ENCODE peak calls at places on chromosomes 3 and 15, in four cellular contexts. V is SK-N-SH, W is K562, U is H1. X is an unnamed sample.

GRCh38 chr15:70627734-70628541 is 135.4 kb downstream of the UACA start:
- DNase-seq in V (peak; percentile 59), W (no peak), U (no peak), X (peak; percentile 28)

GRCh38 chr3:113844622-113845222 is 6.1 kb downstream of the GRAMD1C start:
- DNase-seq in U (no peak), V (peak; percentile 47), W (peak; percentile 15), X (no peak)

GRCh38 chr15:68421798-68422402 is 10.1 kb downstream of the ITGA11 start:
- DNase-seq in V (no peak), U (no peak), W (no peak), X (no peak)

GRCh38 chr15:66477011-66477410 is 20.6 kb downstream of the SNAPC5 start:
- DNase-seq in W (no peak), U (no peak), V (no peak), X (no peak)

GRCh38 chr3:52684184-52684583 is 1.5 kb downstream of the PBRM1 start:
- DNase-seq in W (no peak), U (no peak), V (no peak), X (no peak)

GRCh38 chr3:188191460-188191859 is 37.5 kb downstream of the LPP start:
- DNase-seq in U (no peak), V (no peak), W (no peak), X (no peak)

GRCh38 chr3:134330895-134331810 is 43.1 kb downstream of the AMOTL2 start:
- DNase-seq in U (no peak), V (no peak), W (no peak), X (peak; percentile 35)

GRCh38 chr15:35603298-35603697 is 57.3 kb upstream of the DPH6 start:
- DNase-seq in V (no peak), W (no peak), U (no peak), X (no peak)

GRCh38 chr15:70902105-70902504 is 9.5 kb downstream of the LRRC49 start:
- DNase-seq in U (no peak), W (no peak), V (no peak), X (no peak)

GRCh38 chr15:80141916-80142598 is 10.7 kb upstream of the FAH start:
- DNase-seq in W (no peak), V (no peak), U (no peak), X (no peak)

GRCh38 chr15:64683378-64683777 is 92.0 kb downstream of the RBPMS2 start:
- DNase-seq in U (no peak), V (no peak), W (no peak), X (no peak)

GRCh38 chr15:93997071-93997658 is 234.2 kb upstream of the MCTP2 start:
- DNase-seq in W (peak; percentile 7), V (peak; percentile 41), U (no peak), X (no peak)

GRCh38 chr15:30859091-30859874 is 44.4 kb upstream of the FAN1 start:
- DNase-seq in V (peak; percentile 47), W (peak; percentile 16), U (no peak), X (no peak)

GRCh38 chr15:65060641-65061397 is 7.0 kb downstream of the RASL12 start:
- DNase-seq in W (no peak), V (no peak), U (no peak), X (no peak)

GRCh38 chr3:183540501-183541234 is 14.8 kb downstream of the KLHL6 start:
- DNase-seq in U (no peak), V (no peak), W (no peak), X (no peak)

GRCh38 chr15:74433592-74434259 is at the start of gene SEMA7A:
- DNase-seq in W (peak; percentile 97), U (peak; percentile 58), V (peak; percentile 96), X (peak; percentile 81)

GRCh38 chr3:70854108-70854507 is 541.7 kb upstream of the MDFIC2 start:
- DNase-seq in W (no peak), U (no peak), V (no peak), X (no peak)

GRCh38 chr3:70853161-70853560 is 540.7 kb upstream of the MDFIC2 start:
- DNase-seq in W (no peak), V (no peak), U (no peak), X (no peak)

GRCh38 chr3:70855139-70855538 is 542.7 kb upstream of the MDFIC2 start:
- DNase-seq in U (no peak), W (no peak), V (no peak), X (no peak)

GRCh38 chr3:70857926-70858325 is 545.5 kb upstream of the MDFIC2 start:
- DNase-seq in W (no peak), U (no peak), V (no peak), X (no peak)

GRCh38 chr3:70856414-70857162 is 544.1 kb upstream of the MDFIC2 start:
- DNase-seq in W (no peak), V (no peak), U (no peak), X (no peak)
- TF ChIP-seq TEAD4 in W (no peak), V (peak; percentile 65), U (no peak), X (no peak)

GRCh38 chr3:4696266-4696665 is 203.1 kb downstream of the ITPR1 start:
- DNase-seq in U (no peak), W (no peak), V (no peak), X (no peak)

GRCh38 chr3:4698125-4698821 is 205.1 kb downstream of the ITPR1 start:
- DNase-seq in V (no peak), W (no peak), U (no peak), X (no peak)

GRCh38 chr3:4693620-4694019 is 200.5 kb downstream of the ITPR1 start:
- DNase-seq in W (no peak), V (no peak), U (no peak), X (no peak)

GRCh38 chr3:4690277-4690676 is 197.1 kb downstream of the ITPR1 start:
- DNase-seq in W (no peak), U (no peak), V (no peak), X (no peak)

GRCh38 chr3:4695846-4696245 is 202.7 kb downstream of the ITPR1 start:
- DNase-seq in W (no peak), V (no peak), U (no peak), X (no peak)
- TF ChIP-seq CTCF in W (no peak), V (no peak), U (no peak), X (no peak)

DNA sequence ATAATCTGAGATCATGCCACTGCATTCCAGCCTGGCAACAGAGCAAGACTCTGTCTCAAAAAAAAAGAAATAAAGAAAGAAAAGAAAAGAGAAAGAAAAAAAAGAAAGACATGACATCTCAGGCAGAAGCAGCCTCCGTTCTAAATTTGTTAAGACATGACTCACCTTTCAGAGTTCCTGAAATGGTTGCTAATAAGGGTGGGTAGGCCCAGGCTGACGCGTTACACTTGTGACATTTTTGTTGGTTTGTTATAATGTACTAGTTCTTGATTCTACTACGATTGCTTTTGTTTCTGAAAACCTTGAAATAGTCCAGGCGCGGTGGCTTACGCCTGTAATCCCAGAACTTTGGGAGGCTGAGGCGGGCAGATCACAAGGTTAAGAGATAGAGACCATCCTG is 21.0 kb downstream of the SLC25A20 start:
- DNase-seq in U (no peak), V (no peak), W (no peak), X (no peak)
- TF ChIP-seq TEAD4 in U (no peak), V (no peak), W (no peak), X (no peak)

GRCh38 chr3:143895805-143896204 is 47.5 kb upstream of the SLC9A9 start:
- DNase-seq in W (no peak), V (no peak), U (no peak), X (no peak)
- TF ChIP-seq CTCF in W (peak; percentile 18), V (peak; percentile 44), U (no peak), X (no peak)

GRCh38 chr15:33292718-33293307 is 18.0 kb upstream of the RYR3 start:
- DNase-seq in W (peak; percentile 51), V (peak; percentile 67), U (no peak), X (peak; percentile 74)
- TF ChIP-seq TEAD4 in W (no peak), V (no peak), U (no peak), X (no peak)

DNA sequence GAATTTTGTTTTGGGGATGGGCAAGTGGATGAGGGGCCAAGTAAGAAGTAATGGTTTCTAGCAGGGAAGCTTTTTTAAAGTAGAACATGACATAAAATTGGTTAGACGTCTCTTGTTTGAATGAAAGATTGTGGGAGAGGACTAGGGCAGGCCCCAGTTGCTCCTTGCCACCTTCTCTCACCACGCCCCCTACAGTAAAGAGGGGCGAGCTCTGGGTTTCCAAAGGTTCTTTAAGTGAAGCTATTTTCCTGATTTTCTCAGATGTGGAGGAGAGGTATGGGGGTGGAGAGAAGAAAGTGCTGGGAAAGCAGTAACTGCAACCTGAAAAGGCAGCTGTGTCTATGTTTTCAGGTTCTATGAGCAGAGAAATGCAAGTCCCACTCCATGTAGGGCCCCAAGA is 32.6 kb upstream of the SKIL start:
- DNase-seq in U (no peak), V (no peak), W (no peak), X (no peak)
- TF ChIP-seq CTCF in U (peak; percentile 3), V (no peak), W (no peak), X (no peak)

GRCh38 chr15:92833493-92834271 is 66.4 kb upstream of the CHD2 start:
- DNase-seq in V (no peak), W (no peak), U (no peak), X (no peak)

GRCh38 chr15:92832992-92833438 is 67.1 kb upstream of the CHD2 start:
- DNase-seq in V (no peak), U (no peak), W (no peak), X (no peak)

GRCh38 chr15:92831459-92832229 is 68.5 kb upstream of the CHD2 start:
- DNase-seq in U (peak; percentile 90), W (peak; percentile 89), V (peak; percentile 85), X (peak; percentile 92)

DNA sequence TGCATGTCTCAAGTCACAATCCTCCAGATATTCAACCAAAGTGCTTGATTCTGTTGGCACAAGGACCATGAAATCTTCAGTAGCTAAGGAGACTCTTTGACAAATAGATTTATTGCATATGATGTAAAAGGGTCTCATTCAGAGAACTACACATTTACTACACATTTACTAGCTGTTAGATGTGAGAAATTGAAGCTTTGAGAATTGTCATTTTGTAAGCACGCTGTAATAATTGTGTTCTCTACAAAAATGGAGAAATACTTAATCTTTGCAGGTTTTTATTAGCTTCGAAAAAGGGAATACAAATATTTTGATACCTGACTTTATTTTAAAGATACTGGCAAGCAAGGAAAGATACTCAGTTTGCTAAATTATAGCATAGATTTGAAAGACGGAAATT is 70.2 kb upstream of the CHD2 start:
- DNase-seq in V (no peak), U (no peak), W (no peak), X (no peak)
- TF ChIP-seq TEAD4 in V (no peak), U (no peak), W (no peak), X (no peak)

GRCh38 chr3:98034036-98034435 is 1.1 kb downstream of the GABRR3 start:
- DNase-seq in V (no peak), U (no peak), W (no peak), X (no peak)
- TF ChIP-seq CTCF in V (no peak), U (no peak), W (no peak), X (no peak)

DNA sequence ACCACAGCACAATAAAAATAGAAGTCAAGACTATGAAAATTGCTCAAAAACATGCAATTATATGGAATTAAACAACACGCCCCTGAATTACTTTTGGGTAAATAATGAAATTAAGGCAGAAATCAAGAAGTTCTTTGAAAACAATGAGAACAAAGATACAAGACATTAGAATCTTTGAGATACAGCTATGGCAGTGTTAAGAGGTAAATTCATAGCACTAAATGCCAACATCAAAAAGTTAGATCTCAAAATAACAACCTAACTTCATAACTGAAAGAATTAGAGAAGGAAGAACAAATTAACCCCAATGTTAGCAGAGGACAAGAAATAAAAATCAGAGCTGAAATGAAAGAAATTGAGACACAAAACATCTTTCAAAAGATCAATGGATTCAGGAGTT is 86.6 kb upstream of the UBP1 start:
- DNase-seq in W (no peak), V (no peak), U (no peak), X (no peak)
- TF ChIP-seq TEAD4 in W (no peak), V (no peak), U (no peak), X (no peak)